ENCODE peak calls at places on chromosomes 5 and 9, in four cellular contexts. J, V, P and W are unnamed samples.
A peak's percentile ranks its signal among the peaks of the same experiment; 100 is the strongest.

GRCh38 chr5:132065351-132065937 is 5.0 kb downstream of the IL3 start:
- DNase-seq in V (no peak), P (no peak), J (peak; percentile 81), W (peak; percentile 39)

GRCh38 chr5:135030691-135031145 is 3.3 kb downstream of the PITX1 start:
- DNase-seq in P (no peak), J (no peak), V (no peak), W (no peak)

GRCh38 chr5:181207214-181207959 is 2.4 kb upstream of the TRIM7 start:
- DNase-seq in J (peak; percentile 60), P (peak; percentile 79), V (no peak), W (peak; percentile 71)

GRCh38 chr9:116390306-116391228 is 237.0 kb downstream of the PAPPA start:
- DNase-seq in V (no peak), J (no peak), P (no peak), W (no peak)

GRCh38 chr5:118794281-118794680 is 194.1 kb downstream of the DTWD2 start:
- DNase-seq in J (no peak), V (no peak), P (no peak), W (no peak)

GRCh38 chr5:74552101-74552500 is 88.4 kb downstream of the ENC1 start:
- DNase-seq in V (no peak), J (no peak), P (no peak), W (no peak)

GRCh38 chr5:3182477-3182876 is 413.2 kb upstream of the IRX1 start:
- DNase-seq in V (no peak), P (no peak), J (no peak), W (no peak)

GRCh38 chr5:177537389-177538361 is 16.7 kb downstream of the FAM193B start:
- DNase-seq in V (no peak), P (no peak), J (peak; percentile 65), W (peak; percentile 60)

GRCh38 chr9:76419782-76420380 is 25.7 kb upstream of the RFK start:
- DNase-seq in V (no peak), P (no peak), J (peak; percentile 43), W (peak; percentile 45)

GRCh38 chr9:23577611-23578010 is 248.4 kb downstream of the ELAVL2 start:
- DNase-seq in J (no peak), V (no peak), P (no peak), W (no peak)

GRCh38 chr5:148374693-148375360 is 8.9 kb upstream of the FBXO38 start:
- DNase-seq in J (peak; percentile 24), V (peak; percentile 1), P (peak; percentile 9), W (peak; percentile 68)

GRCh38 chr5:13585324-13585723 is 359.2 kb downstream of the DNAH5 start:
- DNase-seq in J (no peak), V (no peak), P (no peak), W (no peak)

GRCh38 chr5:125408582-125409069 is 662.2 kb upstream of the ZNF608 start:
- DNase-seq in V (no peak), P (peak; percentile 10), J (peak; percentile 18), W (peak; percentile 73)

GRCh38 chr9:95363051-95363841 is 45.7 kb upstream of the FANCC start:
- DNase-seq in J (no peak), V (no peak), P (peak; percentile 21), W (no peak)

GRCh38 chr9:114929166-114929565 is 1.2 kb downstream of the TNFSF8 start:
- DNase-seq in P (no peak), V (no peak), J (no peak), W (no peak)

GRCh38 chr5:149434162-149435014 is 55.3 kb upstream of the IL17B start:
- DNase-seq in V (peak; percentile 36), P (peak; percentile 60), J (peak; percentile 88), W (peak; percentile 91)

GRCh38 chr5:148902478-148902877 is 76.1 kb downstream of the ADRB2 start:
- DNase-seq in P (no peak), V (no peak), J (no peak), W (no peak)

GRCh38 chr5:94422819-94423218 is 195.6 kb downstream of the KIAA0825 start:
- DNase-seq in V (no peak), P (no peak), J (no peak), W (no peak)

GRCh38 chr5:73218552-73219171 is 45.7 kb downstream of the TMEM174 start:
- DNase-seq in V (no peak), J (peak; percentile 44), P (no peak), W (no peak)

GRCh38 chr9:132931178-132931735 is 13.2 kb downstream of the TSC1 start:
- DNase-seq in V (no peak), J (no peak), P (no peak), W (no peak)

GRCh38 chr5:112960316-112960715 is 16.3 kb upstream of the DCP2 start:
- DNase-seq in J (no peak), V (no peak), P (no peak), W (no peak)

GRCh38 chr9:105328872-105329728 is 84.6 kb downstream of the SLC44A1 start:
- DNase-seq in J (no peak), P (no peak), V (peak; percentile 21), W (no peak)

GRCh38 chr5:41527201-41527779 is 16.9 kb upstream of the PLCXD3 start:
- DNase-seq in P (no peak), V (no peak), J (no peak), W (peak; percentile 86)

GRCh38 chr9:91180240-91180929 is 181.3 kb downstream of the AUH start:
- DNase-seq in P (peak; percentile 14), V (no peak), J (no peak), W (no peak)

GRCh38 chr9:121620777-121621437 is 30.5 kb upstream of the DAB2IP start:
- DNase-seq in V (no peak), P (no peak), J (peak; percentile 67), W (no peak)

GRCh38 chr9:108235599-108235998 is 620.2 kb downstream of the ACTL7B start:
- DNase-seq in J (no peak), P (no peak), V (no peak), W (no peak)

GRCh38 chr5:75720882-75721281 is 3.6 kb upstream of the POC5 start:
- DNase-seq in J (no peak), V (no peak), P (no peak), W (no peak)

GRCh38 chr9:127293767-127294166 is 29.2 kb downstream of the GARNL3 start:
- DNase-seq in J (no peak), P (no peak), V (no peak), W (no peak)
- H3K27ac ChIP-seq in J (no peak overlapping the region), P (no peak overlapping the region), V (no peak overlapping the region), W (peak overlapping the region; percentile 76)

DNA sequence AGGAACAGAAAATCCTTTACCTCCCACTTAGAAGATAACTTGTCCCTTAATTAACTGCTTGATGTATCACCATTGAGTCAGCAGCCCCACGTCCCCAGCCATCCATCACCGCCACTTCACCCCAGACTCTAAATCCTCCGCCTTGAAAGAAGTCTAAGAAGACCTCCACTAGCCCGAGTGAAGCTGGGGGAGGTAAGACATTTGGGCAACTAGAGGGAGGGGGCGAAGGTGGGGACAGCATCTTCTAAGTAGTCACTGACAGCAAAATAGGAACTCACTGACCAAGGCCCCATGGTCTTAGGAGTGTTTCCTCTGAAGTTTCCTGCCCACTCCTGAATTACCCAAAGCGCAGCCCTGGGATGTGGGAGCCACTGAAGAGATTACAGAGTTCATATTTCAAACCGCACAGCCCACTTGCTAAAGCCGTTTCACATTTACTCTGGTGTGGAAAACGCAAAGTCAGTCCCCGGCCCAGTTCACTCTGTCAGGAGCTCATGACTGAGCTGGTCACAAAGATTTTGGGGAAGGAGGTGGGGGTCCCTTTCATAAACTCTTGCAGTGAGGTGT is 107.4 kb downstream of the LHFPL2 start:
- DNase-seq in J (no peak), P (no peak), V (no peak), W (no peak)
- H3K27ac ChIP-seq in J (peak overlapping the region; percentile 58), P (no peak overlapping the region), V (peak overlapping the region; percentile 65), W (peak overlapping the region; percentile 29)

GRCh38 chr9:37967272-37967581 is 63.3 kb upstream of the SLC25A51 start:
- DNase-seq in P (no peak), V (no peak), J (no peak), W (no peak)

GRCh38 chr9:37969130-37969529 is 65.2 kb upstream of the SLC25A51 start:
- DNase-seq in P (no peak), J (peak; percentile 36), V (no peak), W (peak; percentile 75)

GRCh38 chr9:37967681-37968080 is 63.8 kb upstream of the SLC25A51 start:
- DNase-seq in V (no peak), J (no peak), P (no peak), W (no peak)

GRCh38 chr9:37969558-37970300 is 65.8 kb upstream of the SLC25A51 start:
- DNase-seq in V (no peak), J (no peak), P (no peak), W (no peak)

GRCh38 chr9:37968228-37968672 is 64.3 kb upstream of the SLC25A51 start:
- DNase-seq in P (no peak), J (peak; percentile 60), V (no peak), W (peak; percentile 90)
- H3K27ac ChIP-seq in P (no peak overlapping the region), J (peak overlapping the region; percentile 85), V (no peak overlapping the region), W (peak overlapping the region; percentile 74)

GRCh38 chr5:10303699-10304170 is 4.0 kb downstream of the CMBL start:
- DNase-seq in V (no peak), J (no peak), P (no peak), W (peak; percentile 30)

GRCh38 chr5:10306806-10307205 is 896 bp downstream of the CMBL start:
- DNase-seq in V (no peak), J (no peak), P (no peak), W (no peak)

GRCh38 chr5:10304932-10305331 is 2.8 kb downstream of the CMBL start:
- DNase-seq in V (no peak), J (no peak), P (no peak), W (no peak)

GRCh38 chr5:10307206-10308148 is at the start of gene CMBL:
- DNase-seq in P (peak; percentile 63), J (no peak), V (peak; percentile 65), W (peak; percentile 54)

GRCh38 chr5:10306114-10306513 is 1.6 kb downstream of the CMBL start:
- DNase-seq in J (no peak), P (no peak), V (no peak), W (no peak)
- H3K27ac ChIP-seq in J (peak overlapping the region; percentile 84), P (no peak overlapping the region), V (no peak overlapping the region), W (no peak overlapping the region)

GRCh38 chr5:37786855-37787254 is 53.0 kb downstream of the GDNF start:
- DNase-seq in J (no peak), V (no peak), P (no peak), W (peak; percentile 26)

GRCh38 chr5:37789991-37790390 is 49.9 kb downstream of the GDNF start:
- DNase-seq in J (no peak), P (no peak), V (no peak), W (no peak)

GRCh38 chr5:37787742-37788141 is 52.1 kb downstream of the GDNF start:
- DNase-seq in V (no peak), P (no peak), J (no peak), W (no peak)

GRCh38 chr5:37791321-37791720 is 48.5 kb downstream of the GDNF start:
- DNase-seq in J (no peak), V (no peak), P (no peak), W (no peak)

DNA sequence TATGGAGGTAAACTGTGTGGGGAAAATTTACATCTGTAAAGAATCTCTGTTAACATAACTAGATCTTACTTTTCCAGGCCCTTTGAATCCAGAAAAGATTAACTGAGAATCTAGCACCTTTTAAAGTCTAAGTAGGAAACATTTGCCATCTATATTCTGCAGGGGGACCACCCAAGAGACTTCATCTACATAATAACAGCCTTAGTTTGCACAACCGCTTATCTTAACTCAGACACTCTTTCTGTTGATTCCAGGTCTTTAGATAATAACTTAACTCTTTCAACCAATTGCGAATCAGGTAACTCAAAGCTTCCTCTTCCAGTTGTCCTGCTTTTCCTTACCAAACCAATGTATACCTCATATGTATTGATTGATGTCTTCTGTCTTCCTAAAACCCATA is 53.4 kb downstream of the GDNF start:
- DNase-seq in V (no peak), P (no peak), J (no peak), W (no peak)
- H3K27ac ChIP-seq in V (no peak overlapping the region), P (no peak overlapping the region), J (no peak overlapping the region), W (no peak overlapping the region)